ENCODE peak calls at places on chromosomes 16 and 17, in eight cellular contexts. P is ACHN, V is T47D, B is GM12865, N is EL, I is T follicular helper cell, S is iPS DF 19.7, O is HEK293T. E is an unnamed sample.

GRCh38 chr16:3001316-3001715 is 11.4 kb upstream of the CLDN9 start:
- DNase-seq in I (no peak), N (no peak), P (no peak), S (no peak), O (no peak), V (no peak), B (no peak), E (no peak)

GRCh38 chr17:57534863-57535651 is 210.0 kb downstream of the CCDC182 start:
- DNase-seq in V (peak), N (no peak), O (peak), P (no peak), I (no peak), S (no peak), B (no peak), E (no peak)

GRCh38 chr17:64270885-64271284 is 7.8 kb upstream of the TEX2 start:
- DNase-seq in V (no peak), I (no peak), S (no peak), P (no peak), B (peak), O (no peak), N (no peak), E (no peak)

GRCh38 chr16:6066601-6067000 is 969.0 kb upstream of the EEF2KMT start:
- DNase-seq in P (no peak), O (no peak), S (no peak), I (no peak), B (no peak), V (no peak), N (no peak), E (no peak)

GRCh38 chr16:3021449-3022207 is 1.5 kb downstream of the TNFRSF12A start:
- DNase-seq in B (peak), P (peak), V (peak), S (no peak), N (peak), I (peak), O (peak), E (peak)

GRCh38 chr16:4370570-4371480 is 823 bp upstream of the VASN start:
- DNase-seq in P (no peak), O (no peak), S (no peak), B (no peak), V (no peak), I (no peak), N (peak), E (no peak)

GRCh38 chr17:69423450-69423849 is 9.0 kb downstream of the MAP2K6 start:
- DNase-seq in B (no peak), P (no peak), N (no peak), I (no peak), O (no peak), V (no peak), S (no peak), E (no peak)

GRCh38 chr16:57064995-57065394 is 27.4 kb upstream of the CPNE2 start:
- DNase-seq in P (no peak), I (no peak), N (no peak), V (no peak), S (no peak), B (no peak), O (no peak), E (no peak)

GRCh38 chr17:17182601-17183136 is 23.5 kb downstream of the PLD6 start:
- DNase-seq in S (no peak), I (no peak), P (no peak), N (no peak), V (no peak), O (no peak), B (no peak), E (no peak)

GRCh38 chr16:12538667-12539081 is 265.0 kb downstream of the CPPED1 start:
- DNase-seq in B (peak), S (no peak), P (no peak), O (no peak), I (no peak), N (no peak), V (no peak), E (no peak)

GRCh38 chr17:3735515-3735914 is 11.8 kb downstream of the HASPIN start:
- DNase-seq in O (no peak), P (no peak), N (no peak), V (no peak), B (no peak), S (no peak), I (no peak), E (no peak)

GRCh38 chr17:67608691-67609090 is 109.0 kb upstream of the NOL11 start:
- DNase-seq in N (peak), P (no peak), O (no peak), S (no peak), I (no peak), V (no peak), B (peak), E (no peak)

GRCh38 chr17:78236362-78237127 is 5.1 kb downstream of the TMEM235 start:
- DNase-seq in B (no peak), N (no peak), S (no peak), V (no peak), I (no peak), O (no peak), P (no peak), E (no peak)

GRCh38 chr17:75077072-75077489 is 10.7 kb upstream of the SLC16A5 start:
- DNase-seq in P (no peak), V (no peak), O (no peak), I (no peak), B (no peak), N (no peak), S (no peak), E (no peak)

GRCh38 chr17:78653382-78653781 is 76.2 kb upstream of the DNAH17 start:
- DNase-seq in I (no peak), S (no peak), V (no peak), P (no peak), N (peak), O (no peak), B (no peak), E (no peak)

GRCh38 chr16:11035096-11035495 is 90.7 kb downstream of the CLEC16A start:
- DNase-seq in I (no peak), S (no peak), P (no peak), B (no peak), O (no peak), V (no peak), N (no peak), E (no peak)

GRCh38 chr16:85174871-85175723 is 62.8 kb upstream of the CIBAR2 start:
- DNase-seq in P (no peak), B (no peak), V (no peak), S (no peak), N (peak), I (no peak), O (no peak), E (no peak)

GRCh38 chr16:72848759-72849664 is 198.9 kb downstream of the ZFHX3 start:
- DNase-seq in B (no peak), I (no peak), O (peak), V (peak), S (no peak), N (peak), P (peak), E (no peak)

GRCh38 chr16:12231666-12232065 is 255.1 kb downstream of the SNX29 start:
- DNase-seq in I (no peak), O (no peak), S (no peak), P (no peak), V (no peak), N (peak), B (no peak), E (no peak)

GRCh38 chr17:2549392-2550211 is 37.9 kb upstream of the METTL16 start:
- DNase-seq in P (no peak), V (no peak), I (no peak), O (no peak), B (no peak), N (peak), S (no peak), E (no peak)

GRCh38 chr17:5580974-5581373 is 3.3 kb downstream of the NLRP1 start:
- DNase-seq in I (no peak), B (no peak), O (no peak), P (no peak), S (no peak), V (no peak), N (no peak), E (no peak)

GRCh38 chr16:49112754-49113153 is 168.9 kb downstream of the CBLN1 start:
- DNase-seq in S (no peak), N (no peak), B (no peak), I (no peak), P (no peak), O (no peak), V (no peak), E (no peak)

GRCh38 chr16:84068783-84069464 is 26.3 kb upstream of the SLC38A8 start:
- DNase-seq in V (no peak), S (no peak), N (no peak), O (no peak), P (no peak), B (no peak), I (no peak), E (no peak)

GRCh38 chr17:4626734-4627256 is 14.7 kb downstream of the ALOX15 start:
- DNase-seq in I (no peak), O (no peak), S (no peak), B (no peak), V (no peak), N (no peak), P (no peak), E (no peak)

GRCh38 chr17:74430706-74431567 is 951 bp upstream of the GPRC5C start:
- DNase-seq in S (no peak), P (peak), N (peak), O (peak), V (peak), I (no peak), B (peak), E (peak)

GRCh38 chr17:61617261-61617660 is 26.2 kb upstream of the NACA2 start:
- DNase-seq in V (no peak), B (no peak), P (no peak), I (no peak), N (no peak), O (no peak), S (no peak), E (no peak)

GRCh38 chr17:1703063-1703462 is 7.1 kb downstream of the TLCD2 start:
- DNase-seq in V (no peak), O (no peak), N (no peak), S (no peak), B (no peak), P (no peak), I (no peak), E (no peak)

GRCh38 chr17:35844547-35844946 is 24.1 kb downstream of the HEATR9 start:
- DNase-seq in B (no peak), V (no peak), S (no peak), P (no peak), N (no peak), I (no peak), O (no peak), E (no peak)

GRCh38 chr17:65324977-65325376 is 187.8 kb downstream of the RGS9 start:
- DNase-seq in S (no peak), P (no peak), I (no peak), V (no peak), B (no peak), N (no peak), O (no peak), E (no peak)

GRCh38 chr17:18960803-18961511 is 9.0 kb downstream of the SLC5A10 start:
- DNase-seq in S (no peak), P (peak), B (peak), I (peak), N (peak), V (peak), O (peak), E (peak)

GRCh38 chr16:24071990-24072389 is 184.1 kb upstream of the CACNG3 start:
- DNase-seq in I (no peak), V (no peak), O (no peak), P (no peak), N (no peak), B (no peak), S (no peak), E (no peak)